ENCODE peak calls at places on chromosome 16, in ten cellular contexts. One of them, this sample, is unnamed.

GRCh38 chr16:25395528-25395927 is 137.9 kb upstream of the ZKSCAN2 start:
- DNase-seq in trophoblast cell: no peak
- DNase-seq in testis: no peak
- DNase-seq in tibial artery: no peak
- DNase-seq in K562: peak; percentile 4
- DNase-seq in HAP-1: no peak
- DNase-seq in OCI-LY7: no peak
- DNase-seq in suprapubic skin: no peak
- DNase-seq in cardiac muscle cell: no peak
- DNase-seq in CD4-positive, CD25-positive, alpha-beta regulatory T cell: no peak
- DNase-seq in this sample: no peak

GRCh38 chr16:74951206-74951605 is 33.7 kb downstream of the WDR59 start:
- DNase-seq in trophoblast cell: no peak
- DNase-seq in testis: no peak
- DNase-seq in tibial artery: no peak
- DNase-seq in K562: no peak
- DNase-seq in HAP-1: no peak
- DNase-seq in OCI-LY7: no peak
- DNase-seq in suprapubic skin: no peak
- DNase-seq in cardiac muscle cell: no peak
- DNase-seq in CD4-positive, CD25-positive, alpha-beta regulatory T cell: no peak
- DNase-seq in this sample: no peak

GRCh38 chr16:84505249-84506156 is 1.0 kb upstream of the MEAK7 start:
- DNase-seq in trophoblast cell: no peak
- DNase-seq in testis: no peak
- DNase-seq in tibial artery: no peak
- DNase-seq in K562: no peak
- DNase-seq in HAP-1: no peak
- DNase-seq in OCI-LY7: peak; percentile 45
- DNase-seq in suprapubic skin: no peak
- DNase-seq in cardiac muscle cell: no peak
- DNase-seq in CD4-positive, CD25-positive, alpha-beta regulatory T cell: no peak
- DNase-seq in this sample: no peak

GRCh38 chr16:69799601-69800000 is 37.5 kb downstream of the WWP2 start:
- DNase-seq in trophoblast cell: no peak
- DNase-seq in testis: no peak
- DNase-seq in tibial artery: no peak
- DNase-seq in K562: no peak
- DNase-seq in HAP-1: no peak
- DNase-seq in OCI-LY7: no peak
- DNase-seq in suprapubic skin: no peak
- DNase-seq in cardiac muscle cell: no peak
- DNase-seq in CD4-positive, CD25-positive, alpha-beta regulatory T cell: no peak
- DNase-seq in this sample: no peak

GRCh38 chr16:31528726-31529397 is 1.2 kb downstream of the AHSP start:
- DNase-seq in trophoblast cell: no peak
- DNase-seq in testis: no peak
- DNase-seq in tibial artery: no peak
- DNase-seq in K562: no peak
- DNase-seq in HAP-1: no peak
- DNase-seq in OCI-LY7: no peak
- DNase-seq in suprapubic skin: no peak
- DNase-seq in cardiac muscle cell: peak; percentile 73
- DNase-seq in CD4-positive, CD25-positive, alpha-beta regulatory T cell: no peak
- DNase-seq in this sample: no peak

GRCh38 chr16:47719713-47720112 is 258.6 kb downstream of the PHKB start:
- DNase-seq in trophoblast cell: no peak
- DNase-seq in testis: no peak
- DNase-seq in tibial artery: no peak
- DNase-seq in K562: no peak
- DNase-seq in HAP-1: no peak
- DNase-seq in OCI-LY7: no peak
- DNase-seq in suprapubic skin: no peak
- DNase-seq in cardiac muscle cell: no peak
- DNase-seq in CD4-positive, CD25-positive, alpha-beta regulatory T cell: no peak
- DNase-seq in this sample: no peak

GRCh38 chr16:89801800-89802199 is 14.6 kb downstream of the FANCA start:
- DNase-seq in trophoblast cell: no peak
- DNase-seq in testis: no peak
- DNase-seq in tibial artery: no peak
- DNase-seq in K562: no peak
- DNase-seq in HAP-1: no peak
- DNase-seq in OCI-LY7: no peak
- DNase-seq in suprapubic skin: no peak
- DNase-seq in cardiac muscle cell: peak; percentile 57
- DNase-seq in CD4-positive, CD25-positive, alpha-beta regulatory T cell: no peak
- DNase-seq in this sample: no peak

GRCh38 chr16:85328665-85329058 is 216.4 kb upstream of the CIBAR2 start:
- DNase-seq in trophoblast cell: no peak
- DNase-seq in testis: no peak
- DNase-seq in tibial artery: no peak
- DNase-seq in K562: no peak
- DNase-seq in HAP-1: peak; percentile 64
- DNase-seq in OCI-LY7: no peak
- DNase-seq in suprapubic skin: no peak
- DNase-seq in cardiac muscle cell: no peak
- DNase-seq in CD4-positive, CD25-positive, alpha-beta regulatory T cell: no peak
- DNase-seq in this sample: no peak

GRCh38 chr16:528111-529011 is 849 bp downstream of the CAPN15 start:
- DNase-seq in trophoblast cell: peak; percentile 54
- DNase-seq in testis: no peak
- DNase-seq in tibial artery: no peak
- DNase-seq in K562: peak; percentile 79
- DNase-seq in HAP-1: no peak
- DNase-seq in OCI-LY7: peak; percentile 37
- DNase-seq in suprapubic skin: no peak
- DNase-seq in cardiac muscle cell: peak; percentile 65
- DNase-seq in CD4-positive, CD25-positive, alpha-beta regulatory T cell: peak; percentile 29
- DNase-seq in this sample: no peak

GRCh38 chr16:75682308-75682707 is 5.5 kb upstream of the CPHXL2 start:
- DNase-seq in trophoblast cell: no peak
- DNase-seq in testis: no peak
- DNase-seq in tibial artery: no peak
- DNase-seq in K562: no peak
- DNase-seq in HAP-1: no peak
- DNase-seq in OCI-LY7: no peak
- DNase-seq in suprapubic skin: no peak
- DNase-seq in cardiac muscle cell: no peak
- DNase-seq in CD4-positive, CD25-positive, alpha-beta regulatory T cell: no peak
- DNase-seq in this sample: no peak

GRCh38 chr16:53892155-53892554 is 188.2 kb downstream of the FTO start:
- DNase-seq in trophoblast cell: peak; percentile 69
- DNase-seq in testis: peak; percentile 65
- DNase-seq in tibial artery: peak; percentile 34
- DNase-seq in K562: peak; percentile 66
- DNase-seq in HAP-1: peak; percentile 50
- DNase-seq in OCI-LY7: peak; percentile 27
- DNase-seq in suprapubic skin: no peak
- DNase-seq in cardiac muscle cell: peak; percentile 90
- DNase-seq in CD4-positive, CD25-positive, alpha-beta regulatory T cell: peak; percentile 28
- DNase-seq in this sample: no peak

GRCh38 chr16:50804290-50804907 is 62.5 kb downstream of the CYLD start:
- DNase-seq in trophoblast cell: no peak
- DNase-seq in testis: no peak
- DNase-seq in tibial artery: no peak
- DNase-seq in K562: no peak
- DNase-seq in HAP-1: no peak
- DNase-seq in OCI-LY7: no peak
- DNase-seq in suprapubic skin: no peak
- DNase-seq in cardiac muscle cell: no peak
- DNase-seq in CD4-positive, CD25-positive, alpha-beta regulatory T cell: no peak
- DNase-seq in this sample: no peak

GRCh38 chr16:84673203-84673535 is 24.9 kb downstream of the KLHL36 start:
- DNase-seq in trophoblast cell: peak; percentile 71
- DNase-seq in testis: no peak
- DNase-seq in tibial artery: no peak
- DNase-seq in K562: no peak
- DNase-seq in HAP-1: no peak
- DNase-seq in OCI-LY7: no peak
- DNase-seq in suprapubic skin: no peak
- DNase-seq in cardiac muscle cell: no peak
- DNase-seq in CD4-positive, CD25-positive, alpha-beta regulatory T cell: no peak
- DNase-seq in this sample: no peak

GRCh38 chr16:21156767-21157467 is 1.6 kb upstream of the LDAF1 start:
- DNase-seq in trophoblast cell: peak; percentile 78
- DNase-seq in testis: peak; percentile 50
- DNase-seq in tibial artery: no peak
- DNase-seq in K562: peak; percentile 61
- DNase-seq in HAP-1: peak; percentile 84
- DNase-seq in OCI-LY7: peak; percentile 56
- DNase-seq in suprapubic skin: no peak
- DNase-seq in cardiac muscle cell: peak; percentile 86
- DNase-seq in CD4-positive, CD25-positive, alpha-beta regulatory T cell: no peak
- DNase-seq in this sample: no peak
- H3K4me1 ChIP-seq in trophoblast cell: peaks cover 6% of the 10 kb centered on the region
- H3K4me1 ChIP-seq in testis: peaks cover 16% of the 10 kb centered on the region
- H3K4me1 ChIP-seq in tibial artery: no peaks in the 10 kb centered on the region
- H3K4me1 ChIP-seq in K562: peaks cover 17% of the 10 kb centered on the region
- H3K4me1 ChIP-seq in HAP-1: peaks cover 12% of the 10 kb centered on the region
- H3K4me1 ChIP-seq in OCI-LY7: peaks cover 17% of the 10 kb centered on the region
- H3K4me1 ChIP-seq in suprapubic skin: peaks cover 39% of the 10 kb centered on the region
- H3K4me1 ChIP-seq in cardiac muscle cell: peaks cover 4% of the 10 kb centered on the region
- H3K4me1 ChIP-seq in CD4-positive, CD25-positive, alpha-beta regulatory T cell: peaks cover 20% of the 10 kb centered on the region
- H3K4me1 ChIP-seq in this sample: peaks cover 19% of the 10 kb centered on the region

GRCh38 chr16:78878570-78878969 is 722.0 kb downstream of the MAF start:
- DNase-seq in trophoblast cell: no peak
- DNase-seq in testis: no peak
- DNase-seq in tibial artery: no peak
- DNase-seq in K562: no peak
- DNase-seq in HAP-1: no peak
- DNase-seq in OCI-LY7: no peak
- DNase-seq in suprapubic skin: no peak
- DNase-seq in cardiac muscle cell: no peak
- DNase-seq in CD4-positive, CD25-positive, alpha-beta regulatory T cell: no peak
- DNase-seq in this sample: no peak
- H3K9me3 ChIP-seq in trophoblast cell: no peaks in the 10 kb centered on the region
- H3K9me3 ChIP-seq in testis: no peaks in the 10 kb centered on the region
- H3K9me3 ChIP-seq in tibial artery: no peaks in the 10 kb centered on the region
- H3K9me3 ChIP-seq in K562: no peaks in the 10 kb centered on the region
- H3K9me3 ChIP-seq in HAP-1: no peaks in the 10 kb centered on the region
- H3K9me3 ChIP-seq in OCI-LY7: no peaks in the 10 kb centered on the region
- H3K9me3 ChIP-seq in suprapubic skin: no peaks in the 10 kb centered on the region
- H3K9me3 ChIP-seq in cardiac muscle cell: no peaks in the 10 kb centered on the region
- H3K9me3 ChIP-seq in CD4-positive, CD25-positive, alpha-beta regulatory T cell: no peaks in the 10 kb centered on the region
- H3K9me3 ChIP-seq in this sample: no peaks in the 10 kb centered on the region

GRCh38 chr16:56793504-56793903 is 63.6 kb downstream of the NUP93 start:
- DNase-seq in trophoblast cell: peak; percentile 67
- DNase-seq in testis: no peak
- DNase-seq in tibial artery: no peak
- DNase-seq in K562: peak; percentile 11
- DNase-seq in HAP-1: no peak
- DNase-seq in OCI-LY7: peak; percentile 52
- DNase-seq in suprapubic skin: no peak
- DNase-seq in cardiac muscle cell: peak; percentile 70
- DNase-seq in CD4-positive, CD25-positive, alpha-beta regulatory T cell: peak; percentile 14
- DNase-seq in this sample: no peak

GRCh38 chr16:56792960-56793359 is 63.0 kb downstream of the NUP93 start:
- DNase-seq in trophoblast cell: no peak
- DNase-seq in testis: no peak
- DNase-seq in tibial artery: no peak
- DNase-seq in K562: no peak
- DNase-seq in HAP-1: peak; percentile 93
- DNase-seq in OCI-LY7: no peak
- DNase-seq in suprapubic skin: no peak
- DNase-seq in cardiac muscle cell: no peak
- DNase-seq in CD4-positive, CD25-positive, alpha-beta regulatory T cell: no peak
- DNase-seq in this sample: no peak

GRCh38 chr16:56788435-56788834 is 58.5 kb downstream of the NUP93 start:
- DNase-seq in trophoblast cell: no peak
- DNase-seq in testis: no peak
- DNase-seq in tibial artery: no peak
- DNase-seq in K562: no peak
- DNase-seq in HAP-1: no peak
- DNase-seq in OCI-LY7: no peak
- DNase-seq in suprapubic skin: no peak
- DNase-seq in cardiac muscle cell: no peak
- DNase-seq in CD4-positive, CD25-positive, alpha-beta regulatory T cell: no peak
- DNase-seq in this sample: no peak

GRCh38 chr16:56787185-56787584 is 57.3 kb downstream of the NUP93 start:
- DNase-seq in trophoblast cell: no peak
- DNase-seq in testis: no peak
- DNase-seq in tibial artery: no peak
- DNase-seq in K562: no peak
- DNase-seq in HAP-1: no peak
- DNase-seq in OCI-LY7: no peak
- DNase-seq in suprapubic skin: no peak
- DNase-seq in cardiac muscle cell: no peak
- DNase-seq in CD4-positive, CD25-positive, alpha-beta regulatory T cell: no peak
- DNase-seq in this sample: no peak

GRCh38 chr16:56789360-56789759 is 59.4 kb downstream of the NUP93 start:
- DNase-seq in trophoblast cell: peak; percentile 46
- DNase-seq in testis: peak; percentile 50
- DNase-seq in tibial artery: no peak
- DNase-seq in K562: peak; percentile 19
- DNase-seq in HAP-1: no peak
- DNase-seq in OCI-LY7: peak; percentile 57
- DNase-seq in suprapubic skin: no peak
- DNase-seq in cardiac muscle cell: peak; percentile 58
- DNase-seq in CD4-positive, CD25-positive, alpha-beta regulatory T cell: no peak
- DNase-seq in this sample: peak; percentile 2
- H3K4me1 ChIP-seq in trophoblast cell: peaks cover 9% of the 10 kb centered on the region
- H3K4me1 ChIP-seq in testis: peaks cover 9% of the 10 kb centered on the region
- H3K4me1 ChIP-seq in tibial artery: no peaks in the 10 kb centered on the region
- H3K4me1 ChIP-seq in K562: no peaks in the 10 kb centered on the region
- H3K4me1 ChIP-seq in HAP-1: peaks cover 24% of the 10 kb centered on the region
- H3K4me1 ChIP-seq in OCI-LY7: no peaks in the 10 kb centered on the region
- H3K4me1 ChIP-seq in suprapubic skin: no peaks in the 10 kb centered on the region
- H3K4me1 ChIP-seq in cardiac muscle cell: peaks cover 54% of the 10 kb centered on the region
- H3K4me1 ChIP-seq in CD4-positive, CD25-positive, alpha-beta regulatory T cell: no peaks in the 10 kb centered on the region
- H3K4me1 ChIP-seq in this sample: peaks cover 2% of the 10 kb centered on the region

DNA sequence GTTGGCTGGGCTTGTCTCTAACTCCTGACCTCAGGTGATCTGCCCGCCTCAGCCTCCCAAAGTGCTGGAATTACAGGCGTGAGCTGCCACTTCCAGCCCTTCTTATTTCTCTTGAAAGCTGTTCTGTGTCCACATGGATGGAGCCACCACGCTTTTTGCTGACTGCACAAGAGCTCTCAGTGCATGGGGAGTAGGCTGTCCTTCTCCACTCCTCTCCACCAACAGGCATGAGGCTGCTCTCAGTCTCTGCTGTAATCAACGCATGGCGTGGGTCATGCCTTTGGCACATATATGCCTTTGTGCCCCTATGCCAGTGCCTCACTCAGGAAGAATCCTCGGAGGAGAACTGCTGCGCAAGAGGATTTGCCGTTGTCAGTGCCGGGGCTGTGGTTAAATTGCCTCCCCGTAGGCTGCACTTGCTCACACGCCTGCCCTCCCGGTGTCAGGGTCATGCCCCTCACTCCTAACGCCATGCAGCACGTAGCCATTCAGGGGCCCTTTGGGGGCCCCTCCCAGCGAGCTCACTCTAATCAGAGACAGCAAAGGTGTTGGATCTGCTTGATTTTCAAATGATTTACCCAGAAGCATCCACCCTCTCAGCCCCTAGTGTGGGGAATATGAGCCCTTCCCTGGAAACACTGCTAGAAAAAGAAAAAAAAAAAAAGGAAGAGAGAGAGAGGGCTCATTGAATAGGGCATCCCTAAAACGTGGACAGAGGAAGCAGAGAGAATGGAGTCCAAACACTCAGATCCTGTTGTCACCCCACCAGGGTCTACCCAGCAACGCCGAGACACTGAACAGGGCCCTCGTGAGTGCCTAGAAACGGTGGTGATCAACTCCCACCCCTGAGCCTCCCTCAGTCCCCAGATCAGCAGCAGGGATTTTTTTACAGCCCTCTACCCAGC is 47.5 kb upstream of the ZCCHC14 start:
- DNase-seq in trophoblast cell: no peak
- DNase-seq in testis: no peak
- DNase-seq in tibial artery: no peak
- DNase-seq in K562: no peak
- DNase-seq in HAP-1: no peak
- DNase-seq in OCI-LY7: no peak
- DNase-seq in suprapubic skin: no peak
- DNase-seq in cardiac muscle cell: no peak
- DNase-seq in CD4-positive, CD25-positive, alpha-beta regulatory T cell: no peak
- DNase-seq in this sample: no peak
- H3K9me3 ChIP-seq in trophoblast cell: peaks cover 9% of the 10 kb centered on the region
- H3K9me3 ChIP-seq in testis: no peaks in the 10 kb centered on the region
- H3K9me3 ChIP-seq in tibial artery: no peaks in the 10 kb centered on the region
- H3K9me3 ChIP-seq in K562: peaks cover 2% of the 10 kb centered on the region
- H3K9me3 ChIP-seq in HAP-1: peaks cover 3% of the 10 kb centered on the region
- H3K9me3 ChIP-seq in OCI-LY7: no peaks in the 10 kb centered on the region
- H3K9me3 ChIP-seq in suprapubic skin: no peaks in the 10 kb centered on the region
- H3K9me3 ChIP-seq in cardiac muscle cell: no peaks in the 10 kb centered on the region
- H3K9me3 ChIP-seq in CD4-positive, CD25-positive, alpha-beta regulatory T cell: no peaks in the 10 kb centered on the region
- H3K9me3 ChIP-seq in this sample: no peaks in the 10 kb centered on the region

This sample was measured in gastrocnemius medialis.